ENCODE peak calls at places on chromosome 19, in four cellular contexts. X, C, S and G are unnamed samples.

GRCh38 chr19:3062165-3063105 is at the start of gene TLE5:
- DNase-seq in X (no peak), C (no peak), S (peak), G (no peak)

GRCh38 chr19:33066543-33066942 is 1.9 kb upstream of the RHPN2 start:
- DNase-seq in X (no peak), C (no peak), S (no peak), G (no peak)

GRCh38 chr19:3506384-3507340 is 551 bp downstream of the FZR1 start:
- DNase-seq in X (no peak), C (no peak), S (peak), G (no peak)

GRCh38 chr19:1019980-1020867 is 699 bp downstream of the TMEM259 start:
- DNase-seq in X (no peak), C (no peak), S (peak), G (no peak)

GRCh38 chr19:42488783-42489521 is 39.3 kb downstream of the CEACAM1 start:
- DNase-seq in X (no peak), C (peak), S (no peak), G (no peak)

GRCh38 chr19:294819-295686 is 3.9 kb upstream of the PLPP2 start:
- DNase-seq in X (no peak), C (no peak), S (peak), G (peak)

GRCh38 chr19:29514525-29515232 is 11.1 kb upstream of the VSTM2B start:
- DNase-seq in X (no peak), C (no peak), S (no peak), G (no peak)

GRCh38 chr19:41588497-41589209 is 12.7 kb downstream of the CEACAM21 start:
- DNase-seq in X (no peak), C (no peak), S (peak), G (no peak)

GRCh38 chr19:55206664-55207500 is 2.4 kb downstream of the PTPRH start:
- DNase-seq in X (no peak), C (peak), S (peak), G (peak)

GRCh38 chr19:31340059-31341025 is 8.9 kb downstream of the TSHZ3 start:
- DNase-seq in X (no peak), C (no peak), S (no peak), G (peak)

GRCh38 chr19:52962394-52963228 is at the start of gene ZNF816:
- DNase-seq in X (peak), C (peak), S (peak), G (peak)

GRCh38 chr19:391726-392374 is 17.1 kb downstream of the C2CD4C start:
- DNase-seq in X (no peak), C (no peak), S (no peak), G (no peak)

GRCh38 chr19:2306971-2307370 is 983 bp downstream of the LINGO3 start:
- DNase-seq in X (no peak), C (no peak), S (no peak), G (no peak)

GRCh38 chr19:38893341-38893771 is 6.1 kb downstream of the SIRT2 start:
- DNase-seq in X (no peak), C (no peak), S (no peak), G (no peak)

GRCh38 chr19:16531380-16531669 is 10.9 kb downstream of the CHERP start:
- DNase-seq in X (no peak), C (no peak), S (peak), G (no peak)

GRCh38 chr19:17681505-17682125 is 6.5 kb downstream of the UNC13A start:
- DNase-seq in X (no peak), C (no peak), S (peak), G (peak)

GRCh38 chr19:55600336-55601028 is 394 bp downstream of the ZNF524 start:
- DNase-seq in X (no peak), C (no peak), S (no peak), G (no peak)

GRCh38 chr19:30092721-30093569 is 150.9 kb downstream of the URI1 start:
- DNase-seq in X (no peak), C (no peak), S (no peak), G (no peak)

GRCh38 chr19:44746616-44746945 is 1.9 kb upstream of the BCL3 start:
- DNase-seq in X (no peak), C (no peak), S (no peak), G (no peak)

GRCh38 chr19:979318-979741 is 4.8 kb upstream of the WDR18 start:
- DNase-seq in X (no peak), C (no peak), S (peak), G (no peak)

GRCh38 chr19:41821003-41821735 is 23.3 kb downstream of the LYPD4 start:
- DNase-seq in X (peak), C (peak), S (peak), G (peak)

GRCh38 chr19:40771101-40771539 is 4.2 kb upstream of the MIA start:
- DNase-seq in X (no peak), C (no peak), S (no peak), G (no peak)

GRCh38 chr19:1935484-1936208 is 5.3 kb upstream of the CSNK1G2 start:
- DNase-seq in X (no peak), C (peak), S (no peak), G (no peak)

GRCh38 chr19:9862897-9863296 is 27.8 kb downstream of the PIN1 start:
- DNase-seq in X (no peak), C (no peak), S (no peak), G (no peak)

GRCh38 chr19:1154731-1155351 is 19.2 kb downstream of the SBNO2 start:
- DNase-seq in X (no peak), C (no peak), S (no peak), G (no peak)

GRCh38 chr19:57282011-57282636 is 1.8 kb downstream of the ZNF460 start:
- DNase-seq in X (peak), C (no peak), S (no peak), G (no peak)

GRCh38 chr19:32037998-32038732 is 307.2 kb upstream of the ZNF507 start:
- DNase-seq in X (no peak), C (no peak), S (no peak), G (no peak)

DNA sequence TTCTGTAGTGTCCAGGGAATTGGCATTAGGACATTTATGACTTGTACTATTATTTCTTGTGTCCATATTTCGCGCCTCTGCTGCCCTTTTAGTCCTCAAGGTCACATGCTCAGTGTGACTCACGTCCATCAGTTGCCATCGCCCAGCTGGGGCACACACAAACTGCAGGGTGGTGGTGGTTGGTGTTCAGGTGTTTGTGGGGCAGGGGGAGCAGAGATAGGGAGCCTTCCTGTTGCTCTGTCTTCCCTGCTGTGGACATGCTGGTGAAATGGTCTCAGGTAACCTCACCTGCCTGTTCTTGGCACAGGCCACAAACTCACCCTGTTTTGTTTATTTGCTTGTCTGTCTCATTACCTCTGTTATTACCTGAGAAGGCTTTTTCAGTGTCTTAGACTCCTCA is 22.4 kb downstream of the PRR12 start:
- DNase-seq in X (no peak), C (no peak), S (no peak), G (no peak)
- TF ChIP-seq EGR1 in X (no peak), C (no peak), S (no peak), G (no peak)

DNA sequence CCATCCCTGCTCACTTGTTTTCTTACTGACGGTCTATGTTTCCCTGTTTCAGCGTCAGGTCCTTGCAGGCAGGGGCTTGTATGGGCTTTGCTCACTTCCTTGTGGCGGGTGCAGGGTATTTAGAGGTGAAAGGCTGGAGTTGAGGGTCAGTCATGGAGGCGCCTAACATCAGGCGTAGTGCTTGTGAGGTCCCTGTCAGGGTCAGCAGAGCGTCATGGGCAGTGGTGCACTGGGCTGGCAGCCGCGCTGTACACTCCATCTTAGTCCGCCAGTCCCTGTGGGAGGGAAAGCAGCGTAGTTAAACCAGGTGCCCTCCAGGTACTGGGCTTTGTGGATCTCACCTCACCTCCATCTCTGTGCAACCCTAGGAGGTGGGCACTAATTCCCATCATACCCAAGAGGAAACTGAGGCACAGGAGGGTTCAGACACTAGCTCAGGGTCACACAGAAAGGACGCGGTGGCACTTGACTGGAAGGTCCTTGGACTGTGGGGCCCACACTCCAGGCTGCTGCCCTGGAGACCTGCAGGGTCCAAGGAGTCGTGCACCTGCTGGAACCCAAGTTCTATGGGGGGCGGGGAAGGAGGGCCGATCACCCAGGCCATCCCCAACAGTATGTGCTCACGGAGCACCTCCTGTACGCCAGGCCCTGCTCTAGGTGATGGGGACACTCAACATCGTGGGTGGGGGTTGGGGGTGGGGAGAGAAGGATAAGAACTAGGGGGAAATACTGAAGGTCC is 4.6 kb downstream of the GRAMD1A start:
- DNase-seq in X (no peak), C (no peak), S (no peak), G (no peak)
- TF ChIP-seq EGR1 in X (no peak), C (no peak), S (no peak), G (no peak)

DNA sequence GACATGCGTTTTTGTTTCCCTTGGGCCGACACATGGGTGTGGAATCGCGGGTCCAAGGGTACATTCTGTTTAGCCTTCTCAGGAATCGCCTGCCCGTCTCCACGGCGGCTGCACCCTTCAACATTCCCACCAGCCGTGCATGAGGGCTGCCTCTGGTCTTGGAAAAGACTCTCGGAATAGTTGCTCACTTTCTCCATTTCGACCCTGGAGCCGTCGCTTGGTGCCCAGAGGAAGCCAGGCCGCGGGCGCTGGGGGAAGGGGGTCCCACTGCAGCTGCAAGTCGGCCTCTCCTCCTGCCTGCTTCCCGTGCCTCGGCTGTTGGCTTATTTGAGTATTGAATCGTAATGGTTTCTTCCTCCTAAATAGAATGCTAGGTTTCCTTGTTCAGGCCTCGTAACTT is 51.5 kb downstream of the KDM4B start:
- DNase-seq in X (no peak), C (no peak), S (no peak), G (no peak)
- TF ChIP-seq EGR1 in X (no peak), C (no peak), S (no peak), G (no peak)

GRCh38 chr19:13053761-13054604 is 48.7 kb downstream of the LYL1 start:
- DNase-seq in X (no peak), C (peak), S (no peak), G (no peak)
- TF ChIP-seq EGR1 in X (no peak), C (no peak), S (no peak), G (no peak)

DNA sequence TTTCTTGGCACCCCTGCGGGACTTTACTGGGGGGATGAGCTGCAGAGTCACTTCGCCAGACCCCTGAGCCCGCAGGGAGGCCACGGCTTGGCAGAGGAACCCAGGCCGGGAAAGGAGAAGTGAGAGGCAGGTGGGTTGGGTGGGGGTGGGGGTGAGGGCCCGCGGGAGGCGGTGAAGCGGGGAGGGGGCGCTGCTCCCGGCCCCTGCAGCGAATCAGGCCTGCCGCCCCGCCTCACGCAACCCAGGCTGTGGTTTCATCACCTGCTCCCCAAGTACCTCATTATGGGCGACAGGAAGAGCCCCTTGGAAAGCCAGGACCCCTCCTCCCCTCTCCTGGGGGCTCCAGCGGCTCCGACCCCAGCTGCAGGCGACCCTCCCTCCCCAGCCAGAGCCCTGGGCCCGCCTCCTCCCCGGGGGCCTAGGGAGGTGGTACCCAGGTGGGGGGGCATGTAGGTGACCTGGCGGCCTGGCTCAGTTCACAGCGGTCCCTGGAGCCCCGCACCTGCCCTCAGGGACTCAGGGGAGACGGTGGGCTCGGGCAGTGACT is 9.5 kb downstream of the MEF2B start:
- DNase-seq in X (no peak), C (no peak), S (no peak), G (peak)
- TF ChIP-seq EGR1 in X (no peak), C (no peak), S (no peak), G (no peak)